ENCODE peak calls at places on chromosomes 4 and X, in nine cellular contexts. O is GM12878, Y is lung, J is OCI-LY7, U is WTC11, C is A549, P is nephron progenitor cell, T is epithelial cell of proximal tubule, X is progenitor cell of endocrine pancreas. M is an unnamed sample.

GRCh38 chr4:122890142-122890769 is 32.1 kb downstream of the NUDT6 start:
- DNase-seq in O (no peak), Y (no peak), J (no peak), U (no peak), C (no peak), P (no peak), T (no peak), X (no peak), M (no peak)

GRCh38 chrX:40524423-40524822 is 56.3 kb upstream of the ATP6AP2 start:
- DNase-seq in O (no peak), Y (no peak), J (no peak), U (no peak), C (no peak), P (no peak), T (no peak), X (no peak), M (no peak)

GRCh38 chrX:153245288-153245731 is 66.2 kb downstream of the MAGEA1 start:
- DNase-seq in O (no peak), Y (no peak), J (peak), U (peak), C (peak), P (no peak), T (peak), X (no peak), M (no peak)

GRCh38 chrX:50068293-50068568 is 132.6 kb downstream of the AKAP4 start:
- DNase-seq in O (no peak), Y (no peak), J (no peak), U (no peak), C (no peak), P (no peak), T (no peak), X (no peak), M (no peak)

GRCh38 chr4:158327525-158327924 is 117.2 kb downstream of the TMEM144 start:
- DNase-seq in O (no peak), Y (no peak), J (no peak), U (peak), C (no peak), P (peak), T (no peak), X (no peak), M (no peak)

GRCh38 chr4:86935499-86935832 is 655 bp downstream of the AFF1 start:
- DNase-seq in O (no peak), Y (peak), J (no peak), U (no peak), C (no peak), P (no peak), T (no peak), X (peak), M (no peak)

GRCh38 chr4:54543088-54543795 is 114.5 kb upstream of the KIT start:
- DNase-seq in O (no peak), Y (no peak), J (no peak), U (no peak), C (no peak), P (no peak), T (no peak), X (no peak), M (no peak)

GRCh38 chr4:71050809-71051208 is 57.4 kb downstream of the DCK start:
- DNase-seq in O (no peak), Y (no peak), J (no peak), U (no peak), C (no peak), P (no peak), T (no peak), X (no peak), M (no peak)

GRCh38 chrX:153946910-153947769 is 2.7 kb upstream of the RENBP start:
- DNase-seq in O (no peak), Y (peak), J (peak), U (peak), C (peak), P (peak), T (no peak), X (peak), M (no peak)

GRCh38 chr4:92305148-92305877 is 1.5 kb downstream of the GRID2 start:
- DNase-seq in O (no peak), Y (peak), J (no peak), U (peak), C (peak), P (peak), T (no peak), X (peak), M (no peak)

GRCh38 chr4:185257694-185258093 is 48.3 kb downstream of the SNX25 start:
- DNase-seq in O (no peak), Y (no peak), J (no peak), U (no peak), C (no peak), P (no peak), T (no peak), X (no peak), M (no peak)

GRCh38 chr4:38275331-38275821 is 315.2 kb downstream of the PTTG2 start:
- DNase-seq in O (no peak), Y (peak), J (no peak), U (no peak), C (peak), P (peak), T (no peak), X (no peak), M (no peak)

GRCh38 chr4:95701500-95701899 is 138.4 kb upstream of the PDHA2 start:
- DNase-seq in O (no peak), Y (no peak), J (no peak), U (no peak), C (no peak), P (no peak), T (peak), X (no peak), M (no peak)

GRCh38 chrX:154135458-154136229 is 8.4 kb upstream of the OPN1LW start:
- DNase-seq in O (no peak), Y (no peak), J (peak), U (no peak), C (no peak), P (no peak), T (no peak), X (no peak), M (no peak)

GRCh38 chr4:121272526-121272925 is 108.3 kb downstream of the QRFPR start:
- DNase-seq in O (no peak), Y (no peak), J (no peak), U (no peak), C (peak), P (no peak), T (no peak), X (no peak), M (no peak)

GRCh38 chr4:147984065-147984777 is 252.3 kb downstream of the ARHGAP10 start:
- DNase-seq in O (no peak), Y (no peak), J (peak), U (peak), C (peak), P (peak), T (no peak), X (no peak), M (no peak)

GRCh38 chr4:41203169-41203568 is 11.2 kb downstream of the APBB2 start:
- DNase-seq in O (no peak), Y (no peak), J (no peak), U (no peak), C (no peak), P (no peak), T (no peak), X (no peak), M (no peak)

GRCh38 chr4:3421470-3421869 is 20.3 kb upstream of the HGFAC start:
- DNase-seq in O (no peak), Y (no peak), J (no peak), U (no peak), C (no peak), P (no peak), T (no peak), X (no peak), M (no peak)

GRCh38 chr4:147362868-147363440 is 117.9 kb upstream of the EDNRA start:
- DNase-seq in O (no peak), Y (peak), J (no peak), U (no peak), C (no peak), P (no peak), T (no peak), X (no peak), M (no peak)

GRCh38 chr4:20287246-20287645 is 35.5 kb downstream of the SLIT2 start:
- DNase-seq in O (no peak), Y (no peak), J (no peak), U (no peak), C (no peak), P (no peak), T (no peak), X (no peak), M (no peak)

GRCh38 chr4:15455290-15455689 is 14.4 kb upstream of the CC2D2A start:
- DNase-seq in O (no peak), Y (no peak), J (no peak), U (no peak), C (no peak), P (no peak), T (no peak), X (no peak), M (peak)

GRCh38 chrX:53321216-53321942 is 40.0 kb upstream of the IQSEC2 start:
- DNase-seq in O (no peak), Y (no peak), J (no peak), U (no peak), C (no peak), P (no peak), T (no peak), X (no peak), M (no peak)

GRCh38 chrX:155086202-155086840 is 15.0 kb downstream of the BRCC3 start:
- DNase-seq in O (no peak), Y (no peak), J (peak), U (peak), C (peak), P (peak), T (no peak), X (no peak), M (no peak)

GRCh38 chr4:40672528-40673522 is 43.2 kb upstream of the RBM47 start:
- DNase-seq in O (peak), Y (peak), J (no peak), U (peak), C (peak), P (no peak), T (peak), X (no peak), M (no peak)

GRCh38 chr4:145083891-145084640 is 13.9 kb downstream of the ANAPC10 start:
- DNase-seq in O (no peak), Y (no peak), J (no peak), U (no peak), C (no peak), P (no peak), T (no peak), X (no peak), M (no peak)
- TF ChIP-seq CTCF in O (no peak), Y (no peak), J (no peak), U (no peak), C (no peak), P (no peak), T (no peak), X (no peak), M (no peak)

GRCh38 chrX:113929004-113929403 is 654.9 kb upstream of the HTR2C start:
- DNase-seq in O (no peak), Y (peak), J (peak), U (peak), C (peak), P (peak), T (no peak), X (peak), M (no peak)
- TF ChIP-seq CTCF in O (peak), Y (peak), J (peak), U (peak), C (peak), P (peak), T (peak), X (peak), M (no peak)

GRCh38 chrX:73213734-73214133 is 917 bp downstream of the NAP1L2 start:
- DNase-seq in O (no peak), Y (no peak), J (no peak), U (no peak), C (no peak), P (no peak), T (no peak), X (no peak), M (no peak)

GRCh38 chrX:73215263-73215662 is 612 bp upstream of the NAP1L2 start:
- DNase-seq in O (no peak), Y (no peak), J (no peak), U (no peak), C (no peak), P (no peak), T (no peak), X (no peak), M (no peak)

GRCh38 chrX:73214366-73215094 is at the start of gene NAP1L2:
- DNase-seq in O (no peak), Y (no peak), J (no peak), U (peak), C (peak), P (peak), T (no peak), X (no peak), M (peak)
- TF ChIP-seq CTCF in O (no peak), Y (no peak), J (no peak), U (no peak), C (no peak), P (no peak), T (no peak), X (no peak), M (no peak)

DNA sequence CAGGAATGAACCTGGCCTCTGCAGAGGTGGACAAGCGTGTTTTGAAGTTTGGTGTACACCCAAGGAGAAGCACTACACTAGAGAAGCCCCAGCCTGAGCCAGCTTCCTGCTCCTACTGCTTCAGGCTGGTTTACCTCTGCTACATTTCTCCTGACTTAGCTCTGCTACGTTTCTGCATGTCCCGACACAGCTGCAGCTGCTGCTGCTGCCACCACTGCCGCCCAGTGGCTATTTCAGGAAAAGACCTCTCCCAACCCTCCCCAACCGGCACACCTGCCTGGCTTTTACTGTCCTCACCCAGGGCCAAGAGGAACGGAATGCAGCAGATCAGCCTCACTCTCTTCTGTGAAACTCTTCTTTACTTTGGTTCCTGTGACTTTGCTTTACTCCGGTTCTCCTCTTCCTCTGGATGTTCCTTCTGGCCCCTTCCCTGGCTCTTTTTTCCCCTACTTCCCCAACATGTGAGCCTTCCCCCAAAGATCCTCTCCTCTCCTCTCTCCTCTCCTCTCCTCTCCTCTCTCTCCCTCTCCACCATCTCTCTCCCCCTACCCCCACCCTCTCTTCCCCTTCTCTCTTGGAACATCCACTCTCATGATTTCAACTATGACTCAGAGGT is 3.1 kb upstream of the P2RY4 start:
- DNase-seq in O (no peak), Y (no peak), J (peak), U (peak), C (peak), P (peak), T (no peak), X (peak), M (no peak)
- TF ChIP-seq CTCF in O (peak), Y (no peak), J (peak), U (peak), C (peak), P (peak), T (peak), X (peak), M (peak)

M was measured in thoracic aorta.